ENCODE peak calls at places on chromosomes 6 and 20, in six cellular contexts. One of them, this sample, is unnamed.

GRCh38 chr20:63884506-63885263 is 10.2 kb upstream of the DNAJC5 start:
- DNase-seq in T-helper 2 cell: no peak
- DNase-seq in endodermal cell: no peak
- DNase-seq in CD8-positive, alpha-beta memory T cell: no peak
- DNase-seq in effector memory CD8-positive, alpha-beta T cell: no peak
- DNase-seq in cardiac fibroblast: no peak
- DNase-seq in this sample: no peak

GRCh38 chr6:148251891-148252290 is 90.7 kb upstream of the SASH1 start:
- DNase-seq in T-helper 2 cell: no peak
- DNase-seq in effector memory CD8-positive, alpha-beta T cell: no peak
- DNase-seq in CD8-positive, alpha-beta memory T cell: no peak
- DNase-seq in endodermal cell: no peak
- DNase-seq in cardiac fibroblast: peak; percentile 59
- DNase-seq in this sample: no peak

GRCh38 chr6:128098000-128098581 is 197.2 kb upstream of the THEMIS start:
- DNase-seq in CD8-positive, alpha-beta memory T cell: no peak
- DNase-seq in effector memory CD8-positive, alpha-beta T cell: no peak
- DNase-seq in T-helper 2 cell: no peak
- DNase-seq in cardiac fibroblast: peak; percentile 24
- DNase-seq in endodermal cell: no peak
- DNase-seq in this sample: no peak

GRCh38 chr6:154515808-154516207 is 5.3 kb upstream of the CNKSR3 start:
- DNase-seq in effector memory CD8-positive, alpha-beta T cell: no peak
- DNase-seq in endodermal cell: no peak
- DNase-seq in cardiac fibroblast: no peak
- DNase-seq in T-helper 2 cell: no peak
- DNase-seq in CD8-positive, alpha-beta memory T cell: no peak
- DNase-seq in this sample: no peak

GRCh38 chr20:36728986-36729385 is 16.9 kb downstream of the NDRG3 start:
- DNase-seq in effector memory CD8-positive, alpha-beta T cell: no peak
- DNase-seq in cardiac fibroblast: peak; percentile 26
- DNase-seq in CD8-positive, alpha-beta memory T cell: no peak
- DNase-seq in endodermal cell: peak; percentile 64
- DNase-seq in T-helper 2 cell: no peak
- DNase-seq in this sample: no peak

GRCh38 chr20:52859156-52859887 is 112.8 kb upstream of the TSHZ2 start:
- DNase-seq in effector memory CD8-positive, alpha-beta T cell: no peak
- DNase-seq in CD8-positive, alpha-beta memory T cell: no peak
- DNase-seq in cardiac fibroblast: peak; percentile 22
- DNase-seq in T-helper 2 cell: no peak
- DNase-seq in endodermal cell: peak; percentile 49
- DNase-seq in this sample: no peak

GRCh38 chr20:52515877-52516276 is 324.3 kb upstream of the ZFP64 start:
- DNase-seq in effector memory CD8-positive, alpha-beta T cell: no peak
- DNase-seq in T-helper 2 cell: no peak
- DNase-seq in cardiac fibroblast: no peak
- DNase-seq in CD8-positive, alpha-beta memory T cell: no peak
- DNase-seq in endodermal cell: no peak
- DNase-seq in this sample: no peak

GRCh38 chr6:169960003-169960344 is 208.6 kb downstream of the ERMARD start:
- DNase-seq in CD8-positive, alpha-beta memory T cell: no peak
- DNase-seq in effector memory CD8-positive, alpha-beta T cell: no peak
- DNase-seq in endodermal cell: peak; percentile 32
- DNase-seq in T-helper 2 cell: no peak
- DNase-seq in cardiac fibroblast: no peak
- DNase-seq in this sample: no peak

GRCh38 chr20:18188446-18188845 is 50.8 kb downstream of the KAT14 start:
- DNase-seq in endodermal cell: no peak
- DNase-seq in effector memory CD8-positive, alpha-beta T cell: no peak
- DNase-seq in CD8-positive, alpha-beta memory T cell: no peak
- DNase-seq in T-helper 2 cell: no peak
- DNase-seq in cardiac fibroblast: no peak
- DNase-seq in this sample: no peak

GRCh38 chr6:15922510-15923307 is 206.2 kb upstream of the MYLIP start:
- DNase-seq in effector memory CD8-positive, alpha-beta T cell: no peak
- DNase-seq in T-helper 2 cell: no peak
- DNase-seq in endodermal cell: no peak
- DNase-seq in CD8-positive, alpha-beta memory T cell: no peak
- DNase-seq in cardiac fibroblast: peak; percentile 2
- DNase-seq in this sample: peak; percentile 27

GRCh38 chr20:48620112-48620485 is 207.7 kb downstream of the PREX1 start:
- DNase-seq in effector memory CD8-positive, alpha-beta T cell: no peak
- DNase-seq in CD8-positive, alpha-beta memory T cell: no peak
- DNase-seq in endodermal cell: no peak
- DNase-seq in cardiac fibroblast: no peak
- DNase-seq in T-helper 2 cell: no peak
- DNase-seq in this sample: no peak

GRCh38 chr6:149983145-149983544 is 19.4 kb downstream of the ULBP1 start:
- DNase-seq in CD8-positive, alpha-beta memory T cell: no peak
- DNase-seq in T-helper 2 cell: no peak
- DNase-seq in effector memory CD8-positive, alpha-beta T cell: no peak
- DNase-seq in endodermal cell: no peak
- DNase-seq in cardiac fibroblast: no peak
- DNase-seq in this sample: no peak

GRCh38 chr6:26322645-26323482 is 42.1 kb upstream of the BTN3A2 start:
- DNase-seq in endodermal cell: peak; percentile 86
- DNase-seq in T-helper 2 cell: no peak
- DNase-seq in CD8-positive, alpha-beta memory T cell: peak; percentile 79
- DNase-seq in effector memory CD8-positive, alpha-beta T cell: peak; percentile 75
- DNase-seq in cardiac fibroblast: peak; percentile 97
- DNase-seq in this sample: peak; percentile 82

GRCh38 chr6:30970946-30971345 is 12.6 kb upstream of the MUC21 start:
- DNase-seq in T-helper 2 cell: no peak
- DNase-seq in cardiac fibroblast: no peak
- DNase-seq in CD8-positive, alpha-beta memory T cell: no peak
- DNase-seq in effector memory CD8-positive, alpha-beta T cell: no peak
- DNase-seq in endodermal cell: no peak
- DNase-seq in this sample: no peak

GRCh38 chr6:29967379-29968010 is 25.2 kb downstream of the HLA-A start:
- DNase-seq in cardiac fibroblast: no peak
- DNase-seq in CD8-positive, alpha-beta memory T cell: no peak
- DNase-seq in endodermal cell: no peak
- DNase-seq in effector memory CD8-positive, alpha-beta T cell: no peak
- DNase-seq in T-helper 2 cell: no peak
- DNase-seq in this sample: no peak

GRCh38 chr6:35596448-35597442 is 84.0 kb upstream of the TULP1 start:
- DNase-seq in endodermal cell: no peak
- DNase-seq in cardiac fibroblast: peak; percentile 83
- DNase-seq in CD8-positive, alpha-beta memory T cell: no peak
- DNase-seq in T-helper 2 cell: no peak
- DNase-seq in effector memory CD8-positive, alpha-beta T cell: no peak
- DNase-seq in this sample: no peak

GRCh38 chr20:7362601-7363000 is 577.7 kb downstream of the HAO1 start:
- DNase-seq in cardiac fibroblast: peak; percentile 36
- DNase-seq in T-helper 2 cell: no peak
- DNase-seq in effector memory CD8-positive, alpha-beta T cell: no peak
- DNase-seq in endodermal cell: no peak
- DNase-seq in CD8-positive, alpha-beta memory T cell: no peak
- DNase-seq in this sample: no peak

GRCh38 chr6:110170081-110170480 is 9.4 kb downstream of the WASF1 start:
- DNase-seq in T-helper 2 cell: no peak
- DNase-seq in effector memory CD8-positive, alpha-beta T cell: no peak
- DNase-seq in CD8-positive, alpha-beta memory T cell: no peak
- DNase-seq in cardiac fibroblast: no peak
- DNase-seq in endodermal cell: no peak
- DNase-seq in this sample: no peak

GRCh38 chr6:127191716-127192115 is 73.2 kb downstream of the RSPO3 start:
- DNase-seq in endodermal cell: no peak
- DNase-seq in T-helper 2 cell: no peak
- DNase-seq in effector memory CD8-positive, alpha-beta T cell: no peak
- DNase-seq in CD8-positive, alpha-beta memory T cell: no peak
- DNase-seq in cardiac fibroblast: peak; percentile 72
- DNase-seq in this sample: no peak

GRCh38 chr6:15517600-15517999 is 145.2 kb downstream of the DTNBP1 start:
- DNase-seq in cardiac fibroblast: no peak
- DNase-seq in effector memory CD8-positive, alpha-beta T cell: no peak
- DNase-seq in CD8-positive, alpha-beta memory T cell: no peak
- DNase-seq in T-helper 2 cell: no peak
- DNase-seq in endodermal cell: no peak
- DNase-seq in this sample: no peak

GRCh38 chr6:154414021-154414813 is 57.6 kb upstream of the IPCEF1 start:
- DNase-seq in T-helper 2 cell: no peak
- DNase-seq in CD8-positive, alpha-beta memory T cell: no peak
- DNase-seq in endodermal cell: no peak
- DNase-seq in effector memory CD8-positive, alpha-beta T cell: no peak
- DNase-seq in cardiac fibroblast: peak; percentile 35
- DNase-seq in this sample: no peak

GRCh38 chr6:151692216-151692615 is 115.3 kb upstream of the ESR1 start:
- DNase-seq in effector memory CD8-positive, alpha-beta T cell: no peak
- DNase-seq in endodermal cell: no peak
- DNase-seq in cardiac fibroblast: peak; percentile 10
- DNase-seq in CD8-positive, alpha-beta memory T cell: no peak
- DNase-seq in T-helper 2 cell: no peak
- DNase-seq in this sample: no peak

GRCh38 chr6:100719883-100720682 is 161.0 kb downstream of the ASCC3 start:
- DNase-seq in cardiac fibroblast: peak; percentile 69
- DNase-seq in CD8-positive, alpha-beta memory T cell: no peak
- DNase-seq in effector memory CD8-positive, alpha-beta T cell: no peak
- DNase-seq in endodermal cell: no peak
- DNase-seq in T-helper 2 cell: no peak
- DNase-seq in this sample: no peak

GRCh38 chr20:55333798-55334197 is 671.5 kb downstream of the CBLN4 start:
- DNase-seq in T-helper 2 cell: no peak
- DNase-seq in effector memory CD8-positive, alpha-beta T cell: no peak
- DNase-seq in CD8-positive, alpha-beta memory T cell: no peak
- DNase-seq in endodermal cell: no peak
- DNase-seq in cardiac fibroblast: no peak
- DNase-seq in this sample: no peak

GRCh38 chr20:17678295-17678694 is 3.7 kb downstream of the RRBP1 start:
- DNase-seq in effector memory CD8-positive, alpha-beta T cell: no peak
- DNase-seq in T-helper 2 cell: no peak
- DNase-seq in endodermal cell: no peak
- DNase-seq in cardiac fibroblast: no peak
- DNase-seq in CD8-positive, alpha-beta memory T cell: no peak
- DNase-seq in this sample: no peak

GRCh38 chr20:45467861-45468260 is 1.7 kb upstream of the WFDC2 start:
- DNase-seq in effector memory CD8-positive, alpha-beta T cell: no peak
- DNase-seq in endodermal cell: peak; percentile 71
- DNase-seq in CD8-positive, alpha-beta memory T cell: no peak
- DNase-seq in T-helper 2 cell: no peak
- DNase-seq in cardiac fibroblast: no peak
- DNase-seq in this sample: no peak

GRCh38 chr6:144602523-144603180 is 317.5 kb downstream of the UTRN start:
- DNase-seq in cardiac fibroblast: no peak
- DNase-seq in T-helper 2 cell: no peak
- DNase-seq in endodermal cell: no peak
- DNase-seq in effector memory CD8-positive, alpha-beta T cell: no peak
- DNase-seq in CD8-positive, alpha-beta memory T cell: no peak
- DNase-seq in this sample: no peak

GRCh38 chr20:46312075-46312944 is 4.0 kb upstream of the CDH22 start:
- DNase-seq in effector memory CD8-positive, alpha-beta T cell: no peak
- DNase-seq in CD8-positive, alpha-beta memory T cell: peak; percentile 11
- DNase-seq in T-helper 2 cell: no peak
- DNase-seq in endodermal cell: peak; percentile 90
- DNase-seq in cardiac fibroblast: no peak
- DNase-seq in this sample: no peak

GRCh38 chr6:45584127-45584526 is 206.4 kb upstream of the SUPT3H start:
- DNase-seq in T-helper 2 cell: no peak
- DNase-seq in CD8-positive, alpha-beta memory T cell: no peak
- DNase-seq in endodermal cell: no peak
- DNase-seq in cardiac fibroblast: no peak
- DNase-seq in effector memory CD8-positive, alpha-beta T cell: peak; percentile 18
- DNase-seq in this sample: no peak

GRCh38 chr6:13908955-13909381 is 15.8 kb upstream of the RNF182 start:
- DNase-seq in effector memory CD8-positive, alpha-beta T cell: peak; percentile 21
- DNase-seq in cardiac fibroblast: peak; percentile 80
- DNase-seq in endodermal cell: peak; percentile 75
- DNase-seq in CD8-positive, alpha-beta memory T cell: peak; percentile 36
- DNase-seq in T-helper 2 cell: no peak
- DNase-seq in this sample: peak; percentile 37

GRCh38 chr6:125598422-125598821 is 151.0 kb upstream of the HEY2 start:
- DNase-seq in effector memory CD8-positive, alpha-beta T cell: no peak
- DNase-seq in T-helper 2 cell: no peak
- DNase-seq in CD8-positive, alpha-beta memory T cell: no peak
- DNase-seq in cardiac fibroblast: peak; percentile 94
- DNase-seq in endodermal cell: no peak
- DNase-seq in this sample: peak; percentile 8

GRCh38 chr20:57671662-57672061 is 38.2 kb downstream of the PMEPA1 start:
- DNase-seq in T-helper 2 cell: no peak
- DNase-seq in CD8-positive, alpha-beta memory T cell: no peak
- DNase-seq in effector memory CD8-positive, alpha-beta T cell: no peak
- DNase-seq in cardiac fibroblast: no peak
- DNase-seq in endodermal cell: no peak
- DNase-seq in this sample: no peak

GRCh38 chr6:17278289-17279061 is 2.7 kb upstream of the RBM24 start:
- DNase-seq in cardiac fibroblast: peak; percentile 71
- DNase-seq in T-helper 2 cell: no peak
- DNase-seq in CD8-positive, alpha-beta memory T cell: no peak
- DNase-seq in endodermal cell: no peak
- DNase-seq in effector memory CD8-positive, alpha-beta T cell: no peak
- DNase-seq in this sample: no peak

GRCh38 chr6:72420409-72420808 is 201.5 kb upstream of the KCNQ5 start:
- DNase-seq in effector memory CD8-positive, alpha-beta T cell: no peak
- DNase-seq in T-helper 2 cell: no peak
- DNase-seq in CD8-positive, alpha-beta memory T cell: no peak
- DNase-seq in cardiac fibroblast: peak; percentile 39
- DNase-seq in endodermal cell: no peak
- DNase-seq in this sample: no peak

GRCh38 chr6:133835901-133836300 is 53.0 kb upstream of the TCF21 start:
- DNase-seq in cardiac fibroblast: peak; percentile 60
- DNase-seq in endodermal cell: no peak
- DNase-seq in CD8-positive, alpha-beta memory T cell: no peak
- DNase-seq in T-helper 2 cell: no peak
- DNase-seq in effector memory CD8-positive, alpha-beta T cell: no peak
- DNase-seq in this sample: no peak

GRCh38 chr6:34391711-34392496 is 565 bp downstream of the NUDT3 start:
- DNase-seq in endodermal cell: peak; percentile 88
- DNase-seq in CD8-positive, alpha-beta memory T cell: peak; percentile 49
- DNase-seq in cardiac fibroblast: peak; percentile 55
- DNase-seq in T-helper 2 cell: peak; percentile 32
- DNase-seq in effector memory CD8-positive, alpha-beta T cell: peak; percentile 28
- DNase-seq in this sample: no peak

GRCh38 chr20:36629719-36630340 is 16.2 kb downstream of the SLA2 start:
- DNase-seq in effector memory CD8-positive, alpha-beta T cell: peak; percentile 43
- DNase-seq in endodermal cell: no peak
- DNase-seq in T-helper 2 cell: no peak
- DNase-seq in cardiac fibroblast: no peak
- DNase-seq in CD8-positive, alpha-beta memory T cell: peak; percentile 60
- DNase-seq in this sample: no peak